ENCODE peak calls at places on chromosome 5, in nine cellular contexts. E is left colon, N is heart right ventricle, C is caudate nucleus, D is NCI-H774, R is nucleus accumbens, P is iris pigment epithelial cell, W is T-cell, Y is fibroblast of gingiva. J is an unnamed sample.

GRCh38 chr5:155129513-155129880 is 115.9 kb downstream of the KIF4B start:
- DNase-seq in E (no peak), N (no peak), C (no peak), D (no peak), R (no peak), P (no peak), W (no peak), Y (no peak), J (no peak)

GRCh38 chr5:37272564-37272963 is 23.4 kb upstream of the CPLANE1 start:
- DNase-seq in E (no peak), N (no peak), C (no peak), D (no peak), R (no peak), P (peak), W (no peak), Y (peak), J (no peak)

GRCh38 chr5:98110791-98111190 is 662.7 kb upstream of the RGMB start:
- DNase-seq in E (no peak), N (no peak), C (no peak), D (no peak), R (no peak), P (no peak), W (no peak), Y (no peak), J (no peak)

GRCh38 chr5:149938272-149938671 is 6.3 kb downstream of the PDE6A start:
- DNase-seq in E (peak), N (peak), C (no peak), D (no peak), R (no peak), P (peak), W (no peak), Y (peak), J (no peak)

GRCh38 chr5:42811591-42812392 is at the start of gene SELENOP:
- DNase-seq in E (peak), N (no peak), C (peak), D (peak), R (peak), P (peak), W (no peak), Y (peak), J (no peak)

GRCh38 chr5:36552626-36553393 is 53.6 kb upstream of the SLC1A3 start:
- DNase-seq in E (no peak), N (no peak), C (no peak), D (no peak), R (no peak), P (no peak), W (no peak), Y (no peak), J (no peak)

GRCh38 chr5:118397231-118397630 is 591.1 kb downstream of the DTWD2 start:
- DNase-seq in E (no peak), N (no peak), C (no peak), D (no peak), R (no peak), P (no peak), W (no peak), Y (no peak), J (no peak)

GRCh38 chr5:10110228-10110627 is 139.5 kb downstream of the ATPSCKMT start:
- DNase-seq in E (no peak), N (no peak), C (no peak), D (no peak), R (no peak), P (no peak), W (no peak), Y (no peak), J (no peak)

GRCh38 chr5:26003966-26004365 is 1034.4 kb downstream of the CDH9 start:
- DNase-seq in E (no peak), N (no peak), C (no peak), D (no peak), R (no peak), P (no peak), W (no peak), Y (no peak), J (no peak)

GRCh38 chr5:168747987-168748777 is 169.0 kb upstream of the PANK3 start:
- DNase-seq in E (peak), N (peak), C (no peak), D (peak), R (peak), P (no peak), W (no peak), Y (no peak), J (peak)

GRCh38 chr5:138975098-138975847 is 100.1 kb upstream of the LRRTM2 start:
- DNase-seq in E (no peak), N (peak), C (no peak), D (no peak), R (peak), P (peak), W (no peak), Y (peak), J (no peak)

GRCh38 chr5:103111458-103111857 is 8.5 kb downstream of the GIN1 start:
- DNase-seq in E (no peak), N (no peak), C (no peak), D (no peak), R (no peak), P (no peak), W (no peak), Y (no peak), J (peak)

GRCh38 chr5:10726913-10727517 is 34.0 kb downstream of the DAP start:
- DNase-seq in E (no peak), N (no peak), C (no peak), D (no peak), R (no peak), P (no peak), W (no peak), Y (no peak), J (peak)

GRCh38 chr5:170280090-170280493 is 17.5 kb downstream of the LCP2 start:
- DNase-seq in E (no peak), N (no peak), C (no peak), D (no peak), R (no peak), P (no peak), W (no peak), Y (no peak), J (no peak)

GRCh38 chr5:132557425-132557805 is 638 bp downstream of the RAD50 start:
- DNase-seq in E (peak), N (peak), C (no peak), D (no peak), R (no peak), P (peak), W (no peak), Y (peak), J (no peak)

GRCh38 chr5:151285683-151286082 is 17.9 kb downstream of the SLC36A3 start:
- DNase-seq in E (no peak), N (no peak), C (no peak), D (no peak), R (no peak), P (no peak), W (no peak), Y (no peak), J (no peak)

GRCh38 chr5:14373685-14374084 is 207.9 kb upstream of the OTULINL start:
- DNase-seq in E (no peak), N (no peak), C (no peak), D (no peak), R (no peak), P (no peak), W (no peak), Y (no peak), J (no peak)

GRCh38 chr5:77355751-77356150 is 136.4 kb downstream of the WDR41 start:
- DNase-seq in E (no peak), N (no peak), C (no peak), D (peak), R (no peak), P (no peak), W (no peak), Y (no peak), J (no peak)

GRCh38 chr5:24633705-24634325 is 11.0 kb downstream of the CDH10 start:
- DNase-seq in E (no peak), N (no peak), C (no peak), D (peak), R (no peak), P (peak), W (no peak), Y (no peak), J (no peak)

GRCh38 chr5:1511651-1512540 is 11.9 kb downstream of the LPCAT1 start:
- DNase-seq in E (peak), N (peak), C (no peak), D (peak), R (no peak), P (peak), W (no peak), Y (peak), J (peak)

GRCh38 chr5:123803359-123803758 is 291.4 kb downstream of the CSNK1G3 start:
- DNase-seq in E (no peak), N (no peak), C (no peak), D (no peak), R (no peak), P (no peak), W (no peak), Y (no peak), J (no peak)

GRCh38 chr5:35608881-35609779 is 8.5 kb upstream of the SPEF2 start:
- DNase-seq in E (no peak), N (no peak), C (no peak), D (no peak), R (no peak), P (no peak), W (no peak), Y (no peak), J (no peak)

GRCh38 chr5:176545737-176546509 is 3.2 kb upstream of the CDHR2 start:
- DNase-seq in E (peak), N (no peak), C (no peak), D (no peak), R (no peak), P (no peak), W (no peak), Y (no peak), J (no peak)

GRCh38 chr5:170097934-170098333 is 7.8 kb upstream of the FOXI1 start:
- DNase-seq in E (peak), N (no peak), C (no peak), D (no peak), R (no peak), P (no peak), W (no peak), Y (no peak), J (no peak)

GRCh38 chr5:110050640-110051345 is 361.1 kb downstream of the MAN2A1 start:
- DNase-seq in E (no peak), N (no peak), C (no peak), D (no peak), R (no peak), P (no peak), W (no peak), Y (no peak), J (no peak)

GRCh38 chr5:3352711-3353110 is 242.9 kb upstream of the IRX1 start:
- DNase-seq in E (no peak), N (no peak), C (no peak), D (no peak), R (no peak), P (no peak), W (no peak), Y (no peak), J (no peak)

GRCh38 chr5:134111741-134112647 is 2.5 kb upstream of the TCF7 start:
- DNase-seq in E (no peak), N (no peak), C (no peak), D (no peak), R (no peak), P (peak), W (no peak), Y (no peak), J (no peak)

GRCh38 chr5:158482201-158482600 is 617.5 kb downstream of the EBF1 start:
- DNase-seq in E (no peak), N (no peak), C (no peak), D (no peak), R (no peak), P (no peak), W (no peak), Y (no peak), J (no peak)

GRCh38 chr5:158560170-158560569 is 539.5 kb downstream of the EBF1 start:
- DNase-seq in E (no peak), N (peak), C (no peak), D (no peak), R (no peak), P (peak), W (no peak), Y (peak), J (no peak)

GRCh38 chr5:57298295-57298984 is 124.6 kb downstream of the GPBP1 start:
- DNase-seq in E (peak), N (peak), C (peak), D (peak), R (peak), P (peak), W (peak), Y (peak), J (peak)

GRCh38 chr5:61167382-61167781 is 5.1 kb upstream of the SMIM15 start:
- DNase-seq in E (peak), N (no peak), C (no peak), D (no peak), R (peak), P (peak), W (no peak), Y (peak), J (no peak)

GRCh38 chr5:74895906-74896305 is 29.7 kb upstream of the FAM169A start:
- DNase-seq in E (peak), N (peak), C (peak), D (no peak), R (peak), P (peak), W (no peak), Y (peak), J (no peak)

GRCh38 chr5:95172659-95173058 is 112.2 kb downstream of the MCTP1 start:
- DNase-seq in E (no peak), N (no peak), C (no peak), D (no peak), R (no peak), P (no peak), W (no peak), Y (no peak), J (no peak)

GRCh38 chr5:41790038-41790776 is 80.0 kb downstream of the OXCT1 start:
- DNase-seq in E (no peak), N (no peak), C (no peak), D (no peak), R (no peak), P (no peak), W (no peak), Y (peak), J (no peak)

GRCh38 chr5:61471352-61471751 is 139.3 kb downstream of the ZSWIM6 start:
- DNase-seq in E (no peak), N (no peak), C (no peak), D (no peak), R (no peak), P (no peak), W (no peak), Y (no peak), J (no peak)

GRCh38 chr5:168908207-168908606 is 329.0 kb upstream of the PANK3 start:
- DNase-seq in E (no peak), N (no peak), C (no peak), D (no peak), R (no peak), P (peak), W (no peak), Y (no peak), J (no peak)

GRCh38 chr5:157494178-157494830 is 34.3 kb downstream of the NIPAL4 start:
- DNase-seq in E (no peak), N (no peak), C (no peak), D (no peak), R (no peak), P (no peak), W (no peak), Y (no peak), J (no peak)

GRCh38 chr5:110841137-110841536 is 102.3 kb downstream of the SLC25A46 start:
- DNase-seq in E (no peak), N (no peak), C (no peak), D (no peak), R (no peak), P (no peak), W (no peak), Y (no peak), J (no peak)

GRCh38 chr5:54197018-54197417 is 113.4 kb downstream of the ARL15 start:
- DNase-seq in E (no peak), N (no peak), C (no peak), D (no peak), R (no peak), P (no peak), W (no peak), Y (no peak), J (no peak)

J was measured in immature natural killer cell.